ENCODE peak calls at places on chromosomes 3 and 15, in six cellular contexts. P is NCI-H2081; L is T-cell; Z is stimulated activated CD4-positive, alpha-beta T cell treated with anti-CD3 and anti-CD28 coated beads, Interleukin-4, amount 100 ng/mL, for 1 hour; O is heart left ventricle; T is fibroblast of mammary gland. D is an unnamed sample.

GRCh38 chr3:120144267-120144666 is 50.0 kb upstream of the GSK3B start:
- DNase-seq in Z (no peak), T (no peak), O (no peak), P (no peak), L (no peak), D (no peak)

GRCh38 chr15:88303455-88303854 is 46.9 kb upstream of the NTRK3 start:
- DNase-seq in O (no peak), P (no peak), Z (no peak), L (no peak), T (no peak), D (no peak)

GRCh38 chr3:158808697-158809096 is 6.8 kb downstream of the MFSD1 start:
- DNase-seq in L (no peak), P (no peak), T (peak; percentile 85), Z (no peak), O (no peak), D (no peak)

GRCh38 chr3:16290007-16290826 is 25.2 kb downstream of the OXNAD1 start:
- DNase-seq in L (peak; percentile 50), T (peak; percentile 64), Z (peak; percentile 47), P (peak; percentile 41), O (peak; percentile 46), D (peak; percentile 80)

GRCh38 chr3:29004885-29005599 is 275.8 kb upstream of the RBMS3 start:
- DNase-seq in T (no peak), O (no peak), Z (no peak), P (no peak), L (no peak), D (no peak)

GRCh38 chr15:77870195-77871065 is 207.1 kb downstream of the TBC1D2B start:
- DNase-seq in T (peak; percentile 58), L (peak; percentile 17), Z (peak; percentile 34), O (peak; percentile 54), P (peak; percentile 25), D (peak; percentile 72)

GRCh38 chr3:169165196-169166159 is 498.0 kb downstream of the MECOM start:
- DNase-seq in Z (no peak), L (no peak), O (no peak), P (no peak), T (no peak), D (no peak)

GRCh38 chr3:117200962-117201361 is 491.4 kb downstream of the TUSC7 start:
- DNase-seq in T (no peak), L (no peak), Z (no peak), P (no peak), O (no peak), D (no peak)

GRCh38 chr3:18438586-18438985 is 13.4 kb upstream of the SATB1 start:
- DNase-seq in L (peak; percentile 77), P (peak; percentile 23), T (no peak), Z (peak; percentile 35), O (no peak), D (peak; percentile 79)

GRCh38 chr3:161050929-161051328 is 54.2 kb downstream of the B3GALNT1 start:
- DNase-seq in T (no peak), Z (no peak), L (no peak), O (no peak), P (no peak), D (no peak)

GRCh38 chr3:32238816-32239637 is 547 bp downstream of the CMTM8 start:
- DNase-seq in T (peak; percentile 31), L (peak; percentile 37), P (no peak), O (peak; percentile 52), Z (peak; percentile 51), D (peak; percentile 79)

GRCh38 chr3:157906627-157907026 is 199.6 kb downstream of the SHOX2 start:
- DNase-seq in Z (no peak), T (peak; percentile 50), P (no peak), O (no peak), L (no peak), D (no peak)

GRCh38 chr15:59169337-59169736 is 37.3 kb upstream of the LDHAL6B start:
- DNase-seq in T (peak; percentile 95), L (no peak), Z (no peak), O (no peak), P (no peak), D (no peak)

GRCh38 chr15:101807345-101807945 is 4.1 kb downstream of the OR4F6 start:
- DNase-seq in O (no peak), T (peak; percentile 72), Z (no peak), L (no peak), P (no peak), D (no peak)

GRCh38 chr15:66730168-66731014 is 28.4 kb downstream of the SMAD6 start:
- DNase-seq in Z (no peak), T (peak; percentile 75), L (no peak), P (no peak), O (no peak), D (no peak)

GRCh38 chr3:140365872-140366697 is 311.8 kb upstream of the TRIM42 start:
- DNase-seq in L (no peak), O (no peak), T (no peak), Z (no peak), P (no peak), D (no peak)

GRCh38 chr15:60370804-60371700 is 26.7 kb downstream of the ANXA2 start:
- DNase-seq in O (peak; percentile 65), T (peak; percentile 99), P (peak; percentile 73), Z (no peak), L (no peak), D (peak; percentile 69)

GRCh38 chr3:153756816-153757215 is 364.4 kb upstream of the ARHGEF26 start:
- DNase-seq in P (no peak), Z (no peak), T (peak; percentile 67), O (no peak), L (no peak), D (no peak)

GRCh38 chr3:66076861-66077495 is 38.3 kb upstream of the MAGI1 start:
- DNase-seq in T (peak; percentile 92), P (no peak), Z (no peak), O (no peak), L (no peak), D (no peak)

GRCh38 chr3:37492977-37493471 is 318.6 kb upstream of the LRRFIP2 start:
- DNase-seq in O (peak; percentile 38), L (no peak), T (peak; percentile 58), Z (no peak), P (peak; percentile 42), D (no peak)

GRCh38 chr3:187705164-187705563 is 2.8 kb upstream of the RTP2 start:
- DNase-seq in Z (no peak), T (no peak), O (no peak), P (no peak), L (no peak), D (no peak)

GRCh38 chr3:10015476-10015904 is 10.7 kb upstream of the FANCD2 start:
- DNase-seq in Z (no peak), L (no peak), O (peak; percentile 88), T (peak; percentile 97), P (no peak), D (no peak)

GRCh38 chr3:156694536-156694935 is 20.1 kb downstream of the TIPARP start:
- DNase-seq in O (no peak), L (no peak), P (no peak), T (peak; percentile 31), Z (no peak), D (no peak)

GRCh38 chr15:36599824-36600365 is 20.5 kb downstream of the CDIN1 start:
- DNase-seq in Z (no peak), P (no peak), L (no peak), T (no peak), O (no peak), D (no peak)

GRCh38 chr3:5191555-5192304 is 4.2 kb downstream of the EDEM1 start:
- DNase-seq in P (no peak), T (no peak), Z (no peak), O (no peak), L (no peak), D (no peak)

GRCh38 chr3:14451844-14452533 is 49.6 kb downstream of the SLC6A6 start:
- DNase-seq in P (no peak), O (peak; percentile 81), Z (no peak), L (no peak), T (peak; percentile 99), D (no peak)

GRCh38 chr3:177195941-177196472 is 1.3 kb downstream of the TBL1XR1 start:
- DNase-seq in T (no peak), P (no peak), Z (no peak), L (peak; percentile 13), O (no peak), D (no peak)

GRCh38 chr3:133213942-133214341 is 175.8 kb downstream of the TMEM108 start:
- DNase-seq in T (no peak), Z (no peak), O (peak; percentile 42), L (no peak), P (no peak), D (no peak)

D was measured in activated effector memory CD4-positive, alpha-beta T cell treated with anti-CD3 and anti-CD28 coated beads, Interleukin-2, amount 50 U/mL, for 16 hours.